ENCODE peak calls at places on chromosomes 12 and 14, in four cellular contexts. D, Z, N and L are unnamed samples.

GRCh38 chr12:78035913-78036658 is 205.4 kb downstream of the NAV3 start:
- DNase-seq in Z (no peak), D (no peak), N (no peak), L (no peak)

GRCh38 chr14:72738181-72738611 is 155.7 kb downstream of the DPF3 start:
- DNase-seq in Z (no peak), D (no peak), N (peak; percentile 22), L (no peak)

GRCh38 chr14:103315368-103315911 is 18.6 kb upstream of the EIF5 start:
- DNase-seq in D (no peak), Z (no peak), N (peak; percentile 91), L (no peak)

GRCh38 chr12:25962932-25963525 is 4.5 kb downstream of the RASSF8 start:
- DNase-seq in Z (no peak), N (peak; percentile 56), D (no peak), L (no peak)

GRCh38 chr14:104827173-104828055 is 26.5 kb downstream of the ZBTB42 start:
- DNase-seq in D (peak; percentile 54), N (peak; percentile 41), Z (no peak), L (peak; percentile 43)

GRCh38 chr12:58387199-58387598 is 445.8 kb downstream of the ATP23 start:
- DNase-seq in Z (no peak), N (peak; percentile 73), D (no peak), L (no peak)

GRCh38 chr12:12723681-12724420 is 6.7 kb downstream of the CDKN1B start:
- DNase-seq in Z (no peak), D (peak; percentile 52), N (peak; percentile 36), L (no peak)

GRCh38 chr12:32089156-32089950 is 17.3 kb upstream of the BICD1 start:
- DNase-seq in N (no peak), Z (no peak), D (no peak), L (no peak)

GRCh38 chr12:55717397-55718007 is 1.7 kb downstream of the BLOC1S1 start:
- DNase-seq in Z (no peak), D (no peak), N (peak; percentile 75), L (no peak)

GRCh38 chr14:104367811-104368750 is 211.5 kb upstream of the C14orf180 start:
- DNase-seq in D (no peak), N (no peak), Z (no peak), L (no peak)

GRCh38 chr12:28710882-28711281 is 438.2 kb upstream of the FAR2 start:
- DNase-seq in N (peak; percentile 90), Z (no peak), D (no peak), L (no peak)

GRCh38 chr12:26318661-26319068 is 123.3 kb downstream of the SSPN start:
- DNase-seq in N (peak; percentile 92), D (peak; percentile 74), Z (no peak), L (no peak)

GRCh38 chr12:48185181-48185919 is 1.9 kb downstream of the CCDC184 start:
- DNase-seq in Z (peak; percentile 39), D (no peak), N (no peak), L (no peak)

GRCh38 chr14:104444159-104445030 is 135.2 kb upstream of the C14orf180 start:
- DNase-seq in D (no peak), Z (no peak), N (no peak), L (no peak)

GRCh38 chr14:51604078-51604477 is 47.6 kb upstream of the FRMD6 start:
- DNase-seq in D (no peak), Z (no peak), N (peak; percentile 88), L (no peak)

GRCh38 chr12:68481181-68481941 is 129.3 kb upstream of the RAP1B start:
- DNase-seq in N (peak; percentile 29), D (no peak), Z (no peak), L (no peak)

DNA sequence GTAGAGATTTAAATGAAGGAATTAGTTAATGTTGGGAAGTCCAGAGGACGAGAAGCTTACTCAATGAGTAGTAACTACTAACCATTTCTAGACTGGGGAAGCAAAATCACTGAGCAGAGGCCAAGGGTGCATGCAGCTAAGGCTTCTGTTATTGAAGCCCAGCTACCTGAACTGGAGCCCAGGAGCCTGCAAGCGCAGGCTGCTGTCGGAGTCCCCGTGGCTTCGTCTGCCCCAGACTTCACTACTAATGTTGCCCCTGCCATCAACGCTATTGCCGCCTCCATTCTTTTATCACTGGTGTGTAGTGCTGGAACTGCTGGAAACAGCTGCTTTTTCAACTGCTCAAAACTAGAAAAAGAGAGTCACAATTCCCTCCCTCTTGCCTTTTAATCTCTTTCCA is 97.8 kb upstream of the ATF7IP start:
- DNase-seq in D (no peak), Z (no peak), N (no peak), L (no peak)
- H3K4me3 ChIP-seq in D (no peak overlapping the region), Z (no peak overlapping the region), N (no peak overlapping the region), L (no peak overlapping the region)

DNA sequence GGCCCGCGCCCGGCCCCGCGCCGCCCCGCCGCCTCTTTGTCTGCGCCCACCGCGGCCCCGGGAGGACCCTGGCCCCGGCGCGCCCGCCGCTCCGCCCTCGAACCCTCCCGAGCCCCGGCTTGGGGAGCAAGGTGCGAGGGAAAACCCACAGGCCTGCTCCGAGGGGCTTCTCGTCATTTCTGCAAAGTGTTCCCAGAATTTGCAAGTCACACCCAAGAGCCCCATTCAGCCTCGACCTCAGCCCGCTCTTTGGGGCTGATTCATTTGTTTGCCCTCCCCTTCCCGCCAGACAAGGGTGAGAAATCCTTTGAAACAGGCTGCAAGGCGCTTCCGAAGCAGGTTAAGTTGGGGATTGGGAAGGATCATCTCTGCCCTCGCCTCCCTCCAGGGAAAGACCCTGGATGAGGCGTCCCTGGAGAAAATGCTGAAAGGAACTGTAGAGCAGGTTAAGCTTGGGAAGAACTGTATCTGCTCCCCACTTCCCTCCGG is 344 bp upstream of the CLIP1 start:
- DNase-seq in N (peak; percentile 76), Z (no peak), D (peak; percentile 62), L (no peak)
- H3K4me3 ChIP-seq in N (peak overlapping the region; percentile 59), Z (peak overlapping the region; percentile 72), D (peak overlapping the region; percentile 62), L (peak overlapping the region; percentile 53)

GRCh38 chr14:99587463-99588278 is 16.3 kb downstream of the CCDC85C start:
- DNase-seq in D (no peak), N (no peak), Z (no peak), L (no peak)

GRCh38 chr14:99590746-99591555 is 13.1 kb downstream of the CCDC85C start:
- DNase-seq in N (peak; percentile 38), Z (no peak), D (no peak), L (no peak)

GRCh38 chr14:99592394-99592793 is 11.6 kb downstream of the CCDC85C start:
- DNase-seq in Z (no peak), N (no peak), D (no peak), L (no peak)

GRCh38 chr14:99589031-99589441 is 15.0 kb downstream of the CCDC85C start:
- DNase-seq in N (no peak), D (no peak), Z (no peak), L (peak; percentile 25)

GRCh38 chr14:99589651-99590530 is 14.1 kb downstream of the CCDC85C start:
- DNase-seq in N (no peak), D (no peak), Z (no peak), L (no peak)
- H3K4me3 ChIP-seq in N (no peak overlapping the region), D (no peak overlapping the region), Z (no peak overlapping the region), L (no peak overlapping the region)

GRCh38 chr12:124680863-124681778 is 113.7 kb upstream of the NCOR2 start:
- DNase-seq in N (peak; percentile 98), D (peak; percentile 32), Z (no peak), L (no peak)
- H3K4me3 ChIP-seq in N (no peak overlapping the region), D (no peak overlapping the region), Z (no peak overlapping the region), L (no peak overlapping the region)

GRCh38 chr14:24430682-24431568 is 1.2 kb downstream of the KHNYN start:
- DNase-seq in D (peak; percentile 63), N (peak; percentile 76), Z (no peak), L (no peak)

GRCh38 chr14:24431569-24432258 is 2.0 kb downstream of the KHNYN start:
- DNase-seq in Z (peak; percentile 65), D (peak; percentile 95), N (peak; percentile 96), L (peak; percentile 86)

GRCh38 chr14:24430143-24430681 is 458 bp downstream of the KHNYN start:
- DNase-seq in Z (no peak), D (peak; percentile 51), N (peak; percentile 85), L (no peak)

GRCh38 chr14:24434676-24435075 is 4.9 kb downstream of the KHNYN start:
- DNase-seq in N (no peak), Z (no peak), D (no peak), L (no peak)

GRCh38 chr14:24432259-24433131 is 2.7 kb downstream of the KHNYN start:
- DNase-seq in Z (no peak), D (no peak), N (no peak), L (no peak)
- H3K4me3 ChIP-seq in Z (no peak overlapping the region), D (no peak overlapping the region), N (peak overlapping the region; percentile 84), L (no peak overlapping the region)